ENCODE peak calls at places on chromosomes 2 and 18, in ten cellular contexts. I is breast epithelium, N is K562, H is HCT116, X is Panc1, L is endothelial cell of umbilical vein, W is esophagus muscularis mucosa, P is GM23338, E is prostate gland, Y is stomach. B is an unnamed sample. For H3K4me1, the result is how much of the 10 kb centered on the place peaks cover.

GRCh38 chr2:33372940-33373553 is 103.4 kb upstream of the RASGRP3 start:
- DNase-seq in I (no peak), N (peak), H (peak), X (peak), L (peak), W (no peak), P (peak), E (peak), Y (no peak), B (no peak)

GRCh38 chr2:11808016-11808400 is 61.6 kb downstream of the LPIN1 start:
- DNase-seq in I (no peak), N (no peak), H (no peak), X (no peak), L (no peak), W (no peak), P (no peak), E (no peak), Y (no peak), B (no peak)

GRCh38 chr2:100902833-100903405 is 83.0 kb downstream of the NPAS2 start:
- DNase-seq in I (no peak), N (no peak), H (peak), X (peak), L (peak), W (no peak), P (no peak), E (no peak), Y (no peak), B (no peak)

GRCh38 chr2:19883486-19883885 is 18.3 kb downstream of the TTC32 start:
- DNase-seq in I (no peak), N (no peak), H (no peak), X (no peak), L (no peak), W (no peak), P (no peak), E (no peak), Y (no peak), B (no peak)

GRCh38 chr18:39360072-39360471 is 1794.5 kb upstream of the CELF4 start:
- DNase-seq in I (no peak), N (no peak), H (no peak), X (no peak), L (no peak), W (no peak), P (peak), E (no peak), Y (no peak), B (no peak)

GRCh38 chr2:132582360-132582759 is 87.6 kb downstream of the LYPD1 start:
- DNase-seq in I (no peak), N (no peak), H (no peak), X (no peak), L (no peak), W (peak), P (no peak), E (no peak), Y (peak), B (no peak)

GRCh38 chr2:222950886-222951285 is 90.0 kb downstream of the ACSL3 start:
- DNase-seq in I (no peak), N (no peak), H (no peak), X (no peak), L (peak), W (no peak), P (no peak), E (no peak), Y (no peak), B (no peak)

GRCh38 chr2:52341732-52342131 is 1309.8 kb upstream of the NRXN1 start:
- DNase-seq in I (no peak), N (no peak), H (no peak), X (no peak), L (no peak), W (no peak), P (no peak), E (no peak), Y (no peak), B (no peak)

GRCh38 chr2:64727843-64728463 is 74.2 kb upstream of the SERTAD2 start:
- DNase-seq in I (no peak), N (no peak), H (no peak), X (no peak), L (no peak), W (no peak), P (peak), E (no peak), Y (no peak), B (no peak)

GRCh38 chr2:9565436-9566153 is 10.0 kb upstream of the ADAM17 start:
- DNase-seq in I (peak), N (no peak), H (peak), X (peak), L (peak), W (peak), P (no peak), E (peak), Y (peak), B (peak)

GRCh38 chr2:86790134-86790827 is 432 bp downstream of the CD8A start:
- DNase-seq in I (no peak), N (no peak), H (no peak), X (no peak), L (no peak), W (peak), P (peak), E (no peak), Y (no peak), B (no peak)

GRCh38 chr2:74764429-74765272 is 69.3 kb upstream of the HK2 start:
- DNase-seq in I (no peak), N (no peak), H (no peak), X (no peak), L (peak), W (no peak), P (no peak), E (no peak), Y (no peak), B (no peak)

GRCh38 chr2:31003717-31004116 is 134.5 kb downstream of the GALNT14 start:
- DNase-seq in I (no peak), N (no peak), H (no peak), X (no peak), L (no peak), W (no peak), P (no peak), E (no peak), Y (no peak), B (no peak)

GRCh38 chr2:31429759-31430438 is 15.4 kb upstream of the XDH start:
- DNase-seq in I (no peak), N (no peak), H (peak), X (no peak), L (no peak), W (peak), P (no peak), E (no peak), Y (no peak), B (peak)

GRCh38 chr2:219542931-219543595 is 546 bp downstream of the CHPF start:
- DNase-seq in I (no peak), N (peak), H (no peak), X (no peak), L (peak), W (no peak), P (peak), E (no peak), Y (no peak), B (peak)

GRCh38 chr2:188870289-188870688 is 103.9 kb upstream of the COL3A1 start:
- DNase-seq in I (no peak), N (no peak), H (no peak), X (no peak), L (no peak), W (no peak), P (no peak), E (no peak), Y (no peak), B (no peak)

GRCh38 chr2:163604941-163605555 is 130.8 kb downstream of the FIGN start:
- DNase-seq in I (no peak), N (no peak), H (no peak), X (peak), L (no peak), W (no peak), P (no peak), E (no peak), Y (no peak), B (no peak)

GRCh38 chr2:117960231-117960630 is 53.6 kb downstream of the CCDC93 start:
- DNase-seq in I (no peak), N (no peak), H (no peak), X (no peak), L (peak), W (no peak), P (no peak), E (no peak), Y (no peak), B (peak)

GRCh38 chr2:222859786-222860726 is 780 bp upstream of the ACSL3 start:
- DNase-seq in I (peak), N (no peak), H (no peak), X (no peak), L (peak), W (no peak), P (peak), E (peak), Y (peak), B (peak)

GRCh38 chr2:11697103-11697871 is 27.3 kb upstream of the NTSR2 start:
- DNase-seq in I (no peak), N (no peak), H (no peak), X (peak), L (peak), W (no peak), P (no peak), E (no peak), Y (no peak), B (no peak)

GRCh38 chr2:44623622-44624351 is 262.0 kb downstream of the CAMKMT start:
- DNase-seq in I (no peak), N (no peak), H (no peak), X (no peak), L (no peak), W (no peak), P (peak), E (no peak), Y (no peak), B (no peak)

GRCh38 chr2:226772389-226773179 is 27.0 kb downstream of the IRS1 start:
- DNase-seq in I (no peak), N (peak), H (no peak), X (no peak), L (peak), W (no peak), P (no peak), E (no peak), Y (no peak), B (no peak)

GRCh38 chr2:37782721-37783438 is 111.4 kb upstream of the CDC42EP3 start:
- DNase-seq in I (no peak), N (no peak), H (no peak), X (no peak), L (no peak), W (peak), P (no peak), E (no peak), Y (no peak), B (peak)

GRCh38 chr18:77208969-77209368 is 40.7 kb upstream of the GALR1 start:
- DNase-seq in I (no peak), N (no peak), H (no peak), X (no peak), L (peak), W (no peak), P (no peak), E (no peak), Y (peak), B (peak)

GRCh38 chr2:189127756-189128155 is 51.8 kb downstream of the COL5A2 start:
- DNase-seq in I (no peak), N (no peak), H (no peak), X (no peak), L (no peak), W (no peak), P (no peak), E (no peak), Y (no peak), B (no peak)

GRCh38 chr2:195486987-195487644 is 169.9 kb upstream of the SLC39A10 start:
- DNase-seq in I (no peak), N (peak), H (peak), X (peak), L (no peak), W (no peak), P (no peak), E (no peak), Y (no peak), B (no peak)

GRCh38 chr2:190170673-190171072 is 108.1 kb upstream of the MSTN start:
- DNase-seq in I (no peak), N (no peak), H (no peak), X (no peak), L (no peak), W (no peak), P (no peak), E (no peak), Y (no peak), B (no peak)

GRCh38 chr18:43514747-43515146 is 237.5 kb upstream of the SYT4 start:
- DNase-seq in I (no peak), N (no peak), H (no peak), X (no peak), L (no peak), W (no peak), P (peak), E (no peak), Y (no peak), B (no peak)

GRCh38 chr2:20012282-20013060 is at the start of gene MATN3:
- DNase-seq in I (peak), N (peak), H (no peak), X (no peak), L (no peak), W (no peak), P (peak), E (no peak), Y (peak), B (peak)

GRCh38 chr2:67256892-67257291 is 140.2 kb upstream of the ETAA1 start:
- DNase-seq in I (no peak), N (no peak), H (no peak), X (no peak), L (no peak), W (no peak), P (no peak), E (no peak), Y (no peak), B (no peak)

GRCh38 chr2:121897335-121897970 is 142.0 kb downstream of the TSN start:
- DNase-seq in I (no peak), N (peak), H (peak), X (no peak), L (peak), W (no peak), P (peak), E (no peak), Y (no peak), B (no peak)

GRCh38 chr2:107735206-107735605 is 91.5 kb upstream of the RGPD4 start:
- DNase-seq in I (no peak), N (no peak), H (no peak), X (no peak), L (no peak), W (no peak), P (no peak), E (no peak), Y (no peak), B (no peak)

GRCh38 chr2:152740743-152741328 is 22.4 kb downstream of the ARL6IP6 start:
- DNase-seq in I (no peak), N (peak), H (peak), X (peak), L (peak), W (no peak), P (peak), E (no peak), Y (no peak), B (no peak)

GRCh38 chr2:239282448-239283287 is 118.2 kb downstream of the HDAC4 start:
- DNase-seq in I (no peak), N (no peak), H (no peak), X (no peak), L (no peak), W (no peak), P (no peak), E (no peak), Y (no peak), B (no peak)

GRCh38 chr18:78542204-78542603 is 437.4 kb upstream of the SALL3 start:
- DNase-seq in I (peak), N (no peak), H (no peak), X (no peak), L (no peak), W (no peak), P (no peak), E (peak), Y (peak), B (peak)

GRCh38 chr18:54296017-54296416 is 26.7 kb downstream of the POLI start:
- DNase-seq in I (no peak), N (no peak), H (no peak), X (no peak), L (peak), W (no peak), P (peak), E (no peak), Y (no peak), B (no peak)

GRCh38 chr2:209662091-209662490 is 109.5 kb upstream of the UNC80 start:
- DNase-seq in I (no peak), N (no peak), H (no peak), X (no peak), L (no peak), W (no peak), P (no peak), E (no peak), Y (no peak), B (no peak)

GRCh38 chr18:10006261-10006903 is 92.6 kb downstream of the VAPA start:
- DNase-seq in I (no peak), N (no peak), H (no peak), X (no peak), L (peak), W (no peak), P (no peak), E (no peak), Y (no peak), B (no peak)

GRCh38 chr2:460861-461260 is 173.0 kb upstream of the ALKAL2 start:
- DNase-seq in I (no peak), N (no peak), H (no peak), X (no peak), L (no peak), W (peak), P (no peak), E (no peak), Y (no peak), B (peak)

GRCh38 chr2:119223521-119224390 is at the start of gene STEAP3:
- DNase-seq in I (no peak), N (peak), H (peak), X (no peak), L (peak), W (no peak), P (peak), E (peak), Y (peak), B (peak)
- TF ChIP-seq POLR2AphosphoS5 in I (no peak), N (peak), H (peak), X (peak), L (peak), W (no peak), P (peak), E (no peak), Y (peak), B (peak)

GRCh38 chr2:7030810-7031209 is 113.6 kb downstream of the RNF144A start:
- DNase-seq in I (no peak), N (no peak), H (no peak), X (no peak), L (no peak), W (no peak), P (no peak), E (no peak), Y (no peak), B (no peak)

GRCh38 chr2:7028846-7029245 is 111.6 kb downstream of the RNF144A start:
- DNase-seq in I (no peak), N (no peak), H (no peak), X (no peak), L (no peak), W (no peak), P (no peak), E (no peak), Y (no peak), B (no peak)

GRCh38 chr2:7027436-7027835 is 110.2 kb downstream of the RNF144A start:
- DNase-seq in I (no peak), N (no peak), H (no peak), X (no peak), L (no peak), W (no peak), P (no peak), E (no peak), Y (no peak), B (no peak)

GRCh38 chr2:7027961-7028655 is 110.9 kb downstream of the RNF144A start:
- DNase-seq in I (no peak), N (no peak), H (no peak), X (no peak), L (no peak), W (no peak), P (no peak), E (no peak), Y (no peak), B (no peak)

GRCh38 chr2:7029291-7030059 is 112.3 kb downstream of the RNF144A start:
- DNase-seq in I (no peak), N (no peak), H (no peak), X (no peak), L (no peak), W (no peak), P (no peak), E (no peak), Y (no peak), B (no peak)
- TF ChIP-seq CTCF in I (no peak), N (no peak), H (no peak), X (no peak), L (no peak), W (no peak), P (peak), E (no peak), Y (no peak), B (no peak)

DNA sequence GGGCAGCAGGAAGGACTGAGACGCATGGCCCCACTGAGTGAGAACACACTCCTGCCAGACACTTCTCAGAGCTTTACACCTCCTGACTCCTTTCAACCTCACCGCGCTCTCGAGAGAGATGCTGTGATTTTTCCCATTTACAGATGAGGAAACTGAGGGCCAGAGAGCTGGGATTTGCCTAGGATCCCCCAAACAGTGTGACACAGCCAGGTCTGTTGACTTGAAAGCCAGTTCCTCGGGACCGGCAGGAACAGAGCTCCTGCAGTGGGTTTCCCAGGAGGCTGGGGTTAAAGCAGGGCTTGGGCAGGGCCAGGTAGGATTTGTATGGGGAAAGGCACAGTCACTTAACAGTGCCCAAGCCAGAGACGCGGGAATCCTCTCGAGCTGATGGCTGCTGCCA is 81.9 kb downstream of the STPG4 start:
- DNase-seq in I (no peak), N (no peak), H (no peak), X (no peak), L (no peak), W (no peak), P (no peak), E (no peak), Y (no peak), B (no peak)
- H3K4me1 ChIP-seq in I (under half), N (under half), H (half or more), X (half or more), L (half or more), W (half or more), P (under half), E (under half), Y (half or more), B (half or more)

GRCh38 chr18:45874501-45875184 is 49.2 kb downstream of the SIGLEC15 start:
- DNase-seq in I (no peak), N (no peak), H (no peak), X (no peak), L (no peak), W (no peak), P (no peak), E (no peak), Y (no peak), B (peak)

GRCh38 chr18:45876131-45876530 is 50.7 kb downstream of the SIGLEC15 start:
- DNase-seq in I (no peak), N (no peak), H (no peak), X (no peak), L (no peak), W (no peak), P (no peak), E (no peak), Y (no peak), B (no peak)

GRCh38 chr18:45877403-45877802 is 51.9 kb downstream of the SIGLEC15 start:
- DNase-seq in I (no peak), N (no peak), H (no peak), X (no peak), L (no peak), W (no peak), P (no peak), E (no peak), Y (no peak), B (no peak)

DNA sequence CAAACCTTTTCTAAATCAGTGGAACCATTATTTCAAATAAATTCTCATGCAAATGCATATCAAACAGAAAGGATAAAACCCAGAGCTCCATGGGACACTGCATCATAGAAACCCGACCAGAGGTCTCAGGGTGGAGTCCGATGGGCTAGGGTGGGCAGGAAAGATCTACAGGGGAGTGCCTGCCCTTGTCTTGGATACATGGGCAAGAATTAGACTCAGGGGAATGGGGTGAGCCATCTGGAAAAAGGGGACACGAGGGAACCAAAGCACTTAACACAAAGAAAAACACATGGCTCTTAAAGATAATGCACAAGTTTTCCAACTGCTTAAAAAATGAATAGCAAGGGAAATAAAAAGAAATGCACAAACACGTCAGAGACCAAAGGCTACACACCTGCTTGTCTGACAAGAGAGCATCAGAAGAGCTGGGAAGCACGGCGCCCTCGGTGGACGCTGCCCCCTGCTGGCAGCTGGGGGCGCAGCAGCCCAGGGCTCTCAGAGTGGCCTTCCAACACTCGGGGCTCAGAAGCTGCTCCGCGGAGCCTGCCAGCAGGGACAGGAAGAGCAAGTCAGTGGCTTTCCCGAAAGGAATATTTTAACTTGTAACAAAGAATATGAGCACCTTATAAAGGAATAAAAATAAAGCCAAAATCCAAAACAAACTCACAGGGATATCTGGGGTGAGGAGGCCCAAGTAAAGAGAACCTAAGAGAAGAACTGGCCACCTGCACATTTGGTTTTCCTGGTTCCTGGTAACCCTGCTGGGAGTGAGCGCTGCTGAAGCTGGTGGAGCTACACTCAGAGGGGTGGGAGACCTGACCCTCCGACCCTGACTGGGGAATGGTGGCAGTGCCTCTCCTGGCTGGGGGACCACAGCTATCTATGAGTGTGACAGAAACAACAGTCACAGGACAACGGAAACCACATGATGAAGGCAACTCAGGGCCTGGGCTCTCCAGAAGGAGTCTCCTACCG is 54.5 kb downstream of the SIGLEC15 start:
- DNase-seq in I (peak), N (peak), H (peak), X (peak), L (peak), W (no peak), P (peak), E (peak), Y (peak), B (peak)
- TF ChIP-seq POLR2AphosphoS5 in I (no peak), N (no peak), H (no peak), X (no peak), L (no peak), W (no peak), P (no peak), E (peak), Y (no peak), B (no peak)